ENCODE peak calls at places on chromosomes 12 and 14, in ten cellular contexts. V is mesenchymal stem cell, A is right atrium auricular region, Z is body of pancreas, H is cardiac muscle cell, F is left ventricle myocardium inferior, K is heart right ventricle, W is neural progenitor cell, M is left lung, U is IMR-90. O is an unnamed sample. For H3K36me3, the result is how much of the 10 kb centered on the place peaks cover.

GRCh38 chr14:50846171-50846880 is 15.4 kb upstream of the NIN start:
- DNase-seq in V (peak), A (no peak), Z (no peak), H (no peak), F (no peak), K (no peak), W (no peak), M (no peak), U (peak), O (no peak)

GRCh38 chr12:108318472-108319275 is 20.4 kb downstream of the CMKLR1 start:
- DNase-seq in V (no peak), A (no peak), Z (no peak), H (no peak), F (no peak), K (no peak), W (no peak), M (no peak), U (no peak), O (no peak)

GRCh38 chr12:15599266-15600037 is 189.7 kb downstream of the EPS8 start:
- DNase-seq in V (no peak), A (peak), Z (peak), H (peak), F (no peak), K (no peak), W (no peak), M (no peak), U (peak), O (no peak)

GRCh38 chr12:55742719-55743130 is at the start of gene GDF11:
- DNase-seq in V (peak), A (peak), Z (peak), H (peak), F (peak), K (peak), W (peak), M (peak), U (peak), O (no peak)

GRCh38 chr14:75523771-75524171 is 1.5 kb downstream of the BATF start:
- DNase-seq in V (peak), A (no peak), Z (peak), H (no peak), F (no peak), K (no peak), W (no peak), M (no peak), U (peak), O (no peak)

GRCh38 chr12:42575717-42576116 is 13.8 kb downstream of the PRICKLE1 start:
- DNase-seq in V (no peak), A (no peak), Z (no peak), H (no peak), F (no peak), K (no peak), W (no peak), M (no peak), U (no peak), O (no peak)

GRCh38 chr14:97306785-97307246 is 509.6 kb downstream of the VRK1 start:
- DNase-seq in V (no peak), A (no peak), Z (no peak), H (no peak), F (no peak), K (no peak), W (no peak), M (no peak), U (no peak), O (no peak)

GRCh38 chr12:2167231-2167630 is 114.4 kb downstream of the CACNA1C start:
- DNase-seq in V (no peak), A (no peak), Z (no peak), H (no peak), F (no peak), K (no peak), W (no peak), M (no peak), U (no peak), O (no peak)

GRCh38 chr14:32602699-32603098 is 273.6 kb downstream of the AKAP6 start:
- DNase-seq in V (no peak), A (no peak), Z (no peak), H (no peak), F (no peak), K (no peak), W (no peak), M (no peak), U (no peak), O (no peak)

GRCh38 chr12:72546106-72546505 is 273.9 kb downstream of the TRHDE start:
- DNase-seq in V (no peak), A (no peak), Z (no peak), H (no peak), F (no peak), K (no peak), W (no peak), M (no peak), U (peak), O (no peak)

GRCh38 chr12:14577344-14577743 is 9.7 kb upstream of the PLBD1 start:
- DNase-seq in V (peak), A (no peak), Z (no peak), H (no peak), F (no peak), K (no peak), W (no peak), M (no peak), U (no peak), O (no peak)

GRCh38 chr14:56004323-56004722 is 113.9 kb upstream of the PELI2 start:
- DNase-seq in V (no peak), A (no peak), Z (no peak), H (no peak), F (no peak), K (no peak), W (no peak), M (no peak), U (no peak), O (no peak)

GRCh38 chr14:76993743-76994142 is 34.8 kb downstream of the IRF2BPL start:
- DNase-seq in V (peak), A (no peak), Z (no peak), H (peak), F (no peak), K (no peak), W (no peak), M (no peak), U (no peak), O (no peak)

GRCh38 chr12:46661161-46661845 is 164.5 kb downstream of the SLC38A4 start:
- DNase-seq in V (peak), A (no peak), Z (peak), H (peak), F (no peak), K (no peak), W (peak), M (no peak), U (peak), O (peak)

GRCh38 chr12:26715232-26715631 is 117.8 kb downstream of the ITPR2 start:
- DNase-seq in V (no peak), A (no peak), Z (no peak), H (no peak), F (no peak), K (no peak), W (no peak), M (no peak), U (no peak), O (no peak)

GRCh38 chr12:109726511-109727038 is 12.9 kb downstream of the FAM222A start:
- DNase-seq in V (no peak), A (no peak), Z (no peak), H (no peak), F (no peak), K (no peak), W (no peak), M (no peak), U (no peak), O (no peak)

GRCh38 chr12:93571360-93571853 is 1.1 kb upstream of the SOCS2 start:
- DNase-seq in V (peak), A (peak), Z (peak), H (peak), F (peak), K (peak), W (peak), M (peak), U (peak), O (no peak)

DNA sequence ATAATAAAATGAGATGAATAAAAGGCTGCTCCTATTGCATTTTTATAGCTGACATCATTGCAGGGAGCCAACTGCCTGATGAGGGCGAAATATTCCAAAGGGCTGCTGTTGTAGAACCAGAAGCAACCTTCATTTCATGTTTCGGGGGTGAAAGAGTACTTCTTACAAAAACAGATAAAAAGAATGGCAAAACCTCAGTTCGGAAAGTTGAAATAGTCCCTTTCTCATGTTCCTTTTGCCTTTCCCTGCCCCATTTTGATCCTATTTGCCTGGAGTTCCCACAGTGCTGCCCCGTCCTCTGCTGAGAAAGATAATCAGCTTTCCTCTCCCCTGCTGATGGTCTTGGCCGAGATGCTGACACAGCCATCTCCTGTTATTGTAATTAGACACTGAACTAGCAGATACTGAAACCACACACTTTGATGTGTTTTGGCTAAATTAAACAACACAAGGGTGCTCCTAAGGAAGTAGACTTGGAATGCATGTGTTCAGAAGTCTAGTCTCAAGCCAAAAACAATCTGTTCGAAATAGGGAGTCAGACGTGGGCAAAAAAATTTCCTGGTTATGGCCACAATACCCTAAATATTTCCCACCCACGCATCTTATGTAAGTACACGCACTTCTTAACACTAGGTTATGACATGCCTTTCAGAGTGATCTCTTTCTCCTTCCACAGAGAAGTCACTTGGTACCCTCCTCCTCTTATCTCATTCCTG is 117.2 kb downstream of the PPM1H start:
- DNase-seq in V (peak), A (no peak), Z (no peak), H (no peak), F (no peak), K (no peak), W (no peak), M (no peak), U (peak), O (no peak)
- H3K4me3 ChIP-seq in V (no peak), A (peak), Z (no peak), H (no peak), F (peak), K (peak), W (no peak), M (no peak), U (peak), O (no peak)

GRCh38 chr12:64212066-64212746 is 9.9 kb downstream of the KICS2 start:
- DNase-seq in V (no peak), A (no peak), Z (no peak), H (no peak), F (no peak), K (no peak), W (no peak), M (no peak), U (no peak), O (no peak)
- H3K36me3 ChIP-seq in V (under half), A (under half), Z (under half), H (under half), F (under half), K (under half), W (under half), M (under half), U (under half), O (under half)

GRCh38 chr12:112011685-112012084 is 1.3 kb downstream of the TMEM116 start:
- DNase-seq in V (no peak), A (no peak), Z (no peak), H (no peak), F (no peak), K (no peak), W (no peak), M (no peak), U (no peak), O (no peak)
- H3K4me3 ChIP-seq in V (peak), A (no peak), Z (no peak), H (peak), F (peak), K (peak), W (peak), M (peak), U (no peak), O (peak)

GRCh38 chr14:102967506-102967795 is 45.0 kb downstream of the AMN start:
- DNase-seq in V (no peak), A (no peak), Z (no peak), H (no peak), F (no peak), K (no peak), W (no peak), M (no peak), U (no peak), O (no peak)

GRCh38 chr14:102969901-102970300 is 47.4 kb downstream of the AMN start:
- DNase-seq in V (no peak), A (no peak), Z (no peak), H (no peak), F (no peak), K (no peak), W (no peak), M (no peak), U (no peak), O (no peak)

GRCh38 chr14:102971314-102971713 is 48.9 kb downstream of the AMN start:
- DNase-seq in V (no peak), A (no peak), Z (no peak), H (peak), F (no peak), K (no peak), W (no peak), M (no peak), U (no peak), O (no peak)

GRCh38 chr14:102968306-102968705 is 45.8 kb downstream of the AMN start:
- DNase-seq in V (no peak), A (no peak), Z (no peak), H (no peak), F (no peak), K (no peak), W (no peak), M (no peak), U (no peak), O (no peak)

DNA sequence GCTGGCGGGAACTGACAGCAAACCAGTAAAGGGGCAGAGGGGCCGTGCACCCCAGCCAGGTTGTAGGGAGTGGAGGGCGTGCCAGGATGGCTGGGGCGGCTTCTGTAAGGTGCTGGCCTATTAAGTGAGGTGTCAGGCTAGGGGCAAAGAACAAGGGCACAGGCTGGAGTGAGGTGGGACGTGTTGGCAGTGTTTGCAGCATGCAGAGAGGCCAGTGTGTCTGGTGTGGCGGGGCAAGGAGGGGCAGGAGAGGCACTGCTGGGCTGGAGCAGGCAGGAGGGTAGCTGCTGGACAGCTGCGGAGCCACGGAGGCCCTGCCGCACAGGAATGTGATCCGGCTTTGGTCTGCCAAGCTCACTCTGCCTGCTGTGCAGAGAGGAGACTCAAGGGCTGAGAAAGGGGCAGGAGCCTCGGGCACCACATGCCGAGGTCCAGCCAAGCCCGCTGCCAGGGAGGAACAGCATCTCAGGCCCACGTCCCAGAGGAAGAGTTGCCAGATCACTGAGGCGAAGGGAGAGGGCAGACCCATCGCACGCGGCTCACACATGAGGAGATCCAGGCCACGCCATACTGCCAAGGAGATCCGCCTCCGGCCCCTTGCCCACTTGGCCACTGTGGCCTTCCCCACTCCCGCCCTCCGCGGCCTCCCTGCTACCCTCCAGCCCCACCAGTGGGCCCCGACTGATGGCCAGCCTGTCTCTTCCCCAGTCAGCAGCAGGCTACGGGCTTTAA is 46.8 kb downstream of the AMN start:
- DNase-seq in V (no peak), A (no peak), Z (no peak), H (no peak), F (no peak), K (no peak), W (no peak), M (no peak), U (no peak), O (no peak)
- H3K36me3 ChIP-seq in V (half or more), A (half or more), Z (under half), H (half or more), F (half or more), K (half or more), W (under half), M (half or more), U (half or more), O (under half)